ENCODE peak calls at places on chromosomes 1 and 21, in four cellular contexts. G is H1, W is mesenchymal stem cell, P is IMR-90. D is an unnamed sample.

GRCh38 chr1:170395149-170395548 is 136.8 kb upstream of the GORAB start:
- DNase-seq in W (no peak), P (no peak), G (no peak), D (no peak)

GRCh38 chr1:46053734-46054133 is 78.7 kb downstream of the PIK3R3 start:
- DNase-seq in P (peak), W (peak), G (no peak), D (no peak)

GRCh38 chr1:37332126-37332525 is 142.3 kb upstream of the ZC3H12A start:
- DNase-seq in W (no peak), G (no peak), P (no peak), D (no peak)

GRCh38 chr1:95169544-95169943 is 52.4 kb downstream of the TLCD4 start:
- DNase-seq in G (no peak), W (no peak), P (no peak), D (peak)

GRCh38 chr21:41897047-41897669 is 18.0 kb upstream of the PRDM15 start:
- DNase-seq in G (no peak), P (no peak), W (no peak), D (no peak)

GRCh38 chr21:45544449-45545235 is 2.4 kb upstream of the SLC19A1 start:
- DNase-seq in W (no peak), G (no peak), P (no peak), D (no peak)

GRCh38 chr1:239976130-239976968 is 115.3 kb upstream of the FMN2 start:
- DNase-seq in W (peak), G (no peak), P (peak), D (peak)

GRCh38 chr21:19321688-19322087 is 918.1 kb upstream of the TMPRSS15 start:
- DNase-seq in G (no peak), W (no peak), P (no peak), D (peak)

GRCh38 chr1:161763522-161764098 is 2.5 kb upstream of the ATF6 start:
- DNase-seq in P (no peak), W (peak), G (no peak), D (peak)

GRCh38 chr1:46757256-46757955 is 38.5 kb upstream of the EFCAB14 start:
- DNase-seq in W (no peak), P (peak), G (no peak), D (peak)

GRCh38 chr1:21761052-21761451 is 21.9 kb downstream of the USP48 start:
- DNase-seq in P (no peak), G (no peak), W (peak), D (no peak)

GRCh38 chr1:88175631-88176226 is 508.3 kb upstream of the PKN2 start:
- DNase-seq in G (no peak), P (peak), W (peak), D (no peak)

GRCh38 chr1:100360790-100361232 is 8.5 kb downstream of the CDC14A start:
- DNase-seq in G (no peak), W (peak), P (peak), D (peak)

GRCh38 chr1:184330884-184331283 is 55.9 kb upstream of the C1orf21 start:
- DNase-seq in P (no peak), G (no peak), W (no peak), D (no peak)

GRCh38 chr1:47231314-47232186 is 475 bp downstream of the TAL1 start:
- DNase-seq in W (peak), P (peak), G (no peak), D (peak)

GRCh38 chr1:196090226-196090625 is 518.0 kb downstream of the KCNT2 start:
- DNase-seq in P (no peak), W (no peak), G (no peak), D (no peak)

GRCh38 chr1:13513885-13514546 is at the start of gene LRRC38:
- DNase-seq in G (no peak), P (no peak), W (no peak), D (peak)

GRCh38 chr1:8602471-8603219 is 214.8 kb downstream of the RERE start:
- DNase-seq in G (no peak), W (no peak), P (no peak), D (no peak)

GRCh38 chr1:78003882-78004718 is 639 bp upstream of the DNAJB4 start:
- DNase-seq in W (peak), P (peak), G (no peak), D (peak)

GRCh38 chr1:32138965-32139364 is 31.1 kb downstream of the KPNA6 start:
- DNase-seq in P (peak), W (peak), G (no peak), D (peak)

GRCh38 chr1:101198842-101199636 is 37.8 kb upstream of the S1PR1 start:
- DNase-seq in G (no peak), P (no peak), W (no peak), D (no peak)

GRCh38 chr1:9238134-9238533 is 3.6 kb downstream of the H6PD start:
- DNase-seq in P (no peak), W (no peak), G (no peak), D (no peak)

GRCh38 chr1:72830606-72831390 is 548.5 kb upstream of the NEGR1 start:
- DNase-seq in P (no peak), G (no peak), W (no peak), D (peak)

GRCh38 chr1:27388337-27389005 is 4.0 kb upstream of the GPR3 start:
- DNase-seq in P (no peak), W (peak), G (no peak), D (peak)

DNA sequence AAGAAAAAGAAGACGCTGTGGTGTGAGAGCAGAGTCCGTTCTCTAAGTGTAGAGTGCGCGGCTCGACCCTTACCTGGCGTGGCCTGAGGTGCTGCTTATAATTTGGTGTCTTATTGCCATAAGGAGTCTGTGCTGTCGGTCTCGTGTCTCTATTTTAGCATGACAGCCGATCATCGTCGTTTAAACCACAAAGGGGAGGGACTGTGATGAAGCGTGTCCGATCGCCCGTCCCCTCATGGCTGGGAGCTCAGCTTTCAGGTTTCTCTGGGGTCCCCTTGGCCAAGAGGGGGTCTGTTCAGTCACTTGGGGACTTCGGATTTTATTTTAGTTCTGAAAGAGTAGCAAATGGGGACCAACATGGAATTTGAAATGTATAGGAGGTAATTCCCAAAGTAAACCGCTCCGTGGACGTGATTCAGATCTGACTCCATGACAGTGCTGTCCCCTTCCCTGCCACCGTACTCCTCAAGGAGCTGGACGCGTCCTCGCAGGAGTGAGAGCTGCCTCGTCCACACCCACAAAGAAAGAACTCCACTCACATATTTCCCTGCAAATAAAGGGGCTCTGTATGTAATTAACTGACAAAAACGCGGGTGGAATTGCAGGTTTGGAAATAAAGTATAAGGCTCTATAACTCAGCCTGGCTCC is 183.5 kb downstream of the ETS2 start:
- DNase-seq in W (no peak), G (no peak), P (no peak), D (no peak)
- H3K18ac ChIP-seq in W (peak), G (no peak), P (peak), D (no peak)

DNA sequence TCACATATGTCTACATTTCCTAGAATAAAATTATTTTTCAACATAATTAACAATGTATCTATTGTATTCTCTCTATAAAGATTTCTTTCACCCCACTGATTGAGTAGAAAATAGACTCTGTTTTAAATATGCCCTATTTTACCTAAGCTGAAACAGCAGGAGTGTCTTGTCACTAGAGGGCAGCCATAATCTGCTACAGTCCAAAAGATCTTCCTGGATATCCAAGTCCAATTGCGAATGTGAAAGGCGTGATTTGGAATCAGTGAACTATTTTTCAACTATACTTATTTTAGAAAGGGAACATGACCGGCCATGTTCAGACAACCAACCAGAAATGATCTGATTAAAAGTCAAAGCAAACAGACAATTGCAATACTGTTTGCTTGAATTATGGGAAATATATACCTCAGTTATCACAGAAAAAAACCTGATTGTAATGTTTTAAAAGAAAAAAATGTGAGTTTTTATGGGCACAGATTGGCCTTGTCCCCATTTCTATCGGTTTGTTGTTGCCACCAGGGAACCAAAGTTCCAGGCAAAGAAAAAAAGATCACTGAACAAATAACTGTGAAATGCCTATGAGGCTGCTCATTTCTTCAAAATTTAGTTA is 1211.0 kb upstream of the ADGRL4 start:
- DNase-seq in W (peak), P (peak), G (no peak), D (peak)
- H3K18ac ChIP-seq in W (no peak), P (no peak), G (no peak), D (no peak)

GRCh38 chr1:109499661-109500536 is 6.0 kb downstream of the CYB561D1 start:
- DNase-seq in W (peak), G (no peak), P (peak), D (peak)

GRCh38 chr1:109502368-109502851 is 7.1 kb downstream of the AMIGO1 start:
- DNase-seq in W (no peak), G (no peak), P (no peak), D (no peak)

GRCh38 chr1:109500886-109501285 is 7.0 kb downstream of the CYB561D1 start:
- DNase-seq in P (peak), W (peak), G (no peak), D (no peak)

GRCh38 chr1:109503935-109504334 is 5.6 kb downstream of the AMIGO1 start:
- DNase-seq in W (no peak), P (no peak), G (no peak), D (no peak)

GRCh38 chr1:109501644-109502367 is 7.7 kb downstream of the AMIGO1 start:
- DNase-seq in G (no peak), P (no peak), W (no peak), D (no peak)
- H3K18ac ChIP-seq in G (no peak), P (no peak), W (no peak), D (no peak)

GRCh38 chr1:56507925-56508522 is 71.3 kb downstream of the PLPP3 start:
- DNase-seq in G (no peak), W (no peak), P (no peak), D (no peak)
- H3K18ac ChIP-seq in G (no peak), W (no peak), P (no peak), D (no peak)

GRCh38 chr21:44456915-44457736 is 1.8 kb downstream of the LRRC3 start:
- DNase-seq in P (no peak), W (no peak), G (no peak), D (no peak)

GRCh38 chr21:44454747-44455523 is at the start of gene LRRC3:
- DNase-seq in P (peak), W (peak), G (peak), D (peak)

GRCh38 chr21:44456207-44456914 is 1.1 kb downstream of the LRRC3 start:
- DNase-seq in P (no peak), W (no peak), G (no peak), D (no peak)

GRCh38 chr21:44454058-44454457 is 1.3 kb upstream of the LRRC3 start:
- DNase-seq in P (no peak), W (no peak), G (no peak), D (no peak)

GRCh38 chr21:44455524-44456206 is 355 bp downstream of the LRRC3 start:
- DNase-seq in P (no peak), G (no peak), W (peak), D (peak)
- H3K18ac ChIP-seq in P (no peak), G (no peak), W (no peak), D (peak)